ENCODE peak calls at places on chromosomes 4 and X, in ten cellular contexts. V is AG09309, W is pancreas, U is choroid plexus epithelial cell, R is HepG2, X is upper lobe of left lung, E is thyroid gland, Z is left ventricle myocardium inferior, N is dorsolateral prefrontal cortex, J is left lung. M is an unnamed sample.

GRCh38 chr4:121822796-121823504 is 733 bp downstream of the CCNA2 start:
- DNase-seq in V (no peak), W (peak), U (peak), R (peak), X (peak), E (peak), Z (no peak), N (no peak), J (no peak), M (peak)

GRCh38 chr4:168693750-168694470 is 197.1 kb downstream of the PALLD start:
- DNase-seq in V (no peak), W (no peak), U (no peak), R (no peak), X (no peak), E (no peak), Z (no peak), N (no peak), J (no peak), M (no peak)

GRCh38 chr4:95095352-95095974 is 337.7 kb downstream of the BMPR1B start:
- DNase-seq in V (peak), W (no peak), U (peak), R (peak), X (no peak), E (no peak), Z (no peak), N (no peak), J (no peak), M (no peak)

GRCh38 chrX:37755073-37755472 is 24.8 kb upstream of the CYBB start:
- DNase-seq in V (no peak), W (no peak), U (no peak), R (no peak), X (no peak), E (no peak), Z (no peak), N (no peak), J (no peak), M (no peak)

GRCh38 chr4:163744861-163745260 is 250.4 kb downstream of the TMA16 start:
- DNase-seq in V (no peak), W (no peak), U (no peak), R (no peak), X (no peak), E (no peak), Z (no peak), N (no peak), J (no peak), M (no peak)

GRCh38 chr4:170990989-170991589 is 822.1 kb upstream of the GALNTL6 start:
- DNase-seq in V (no peak), W (peak), U (peak), R (peak), X (no peak), E (peak), Z (no peak), N (no peak), J (no peak), M (no peak)

GRCh38 chrX:131262200-131262599 is 26.9 kb downstream of the IGSF1 start:
- DNase-seq in V (no peak), W (no peak), U (no peak), R (no peak), X (no peak), E (no peak), Z (no peak), N (no peak), J (no peak), M (no peak)

GRCh38 chr4:142660728-142661127 is 185.4 kb downstream of the INPP4B start:
- DNase-seq in V (no peak), W (no peak), U (no peak), R (no peak), X (no peak), E (no peak), Z (no peak), N (no peak), J (no peak), M (no peak)

GRCh38 chr4:170776983-170777382 is 687.2 kb upstream of the AADAT start:
- DNase-seq in V (no peak), W (no peak), U (no peak), R (no peak), X (no peak), E (no peak), Z (no peak), N (no peak), J (peak), M (no peak)

GRCh38 chr4:40413396-40413795 is 78.3 kb downstream of the CHRNA9 start:
- DNase-seq in V (no peak), W (no peak), U (no peak), R (no peak), X (no peak), E (no peak), Z (no peak), N (no peak), J (no peak), M (no peak)

GRCh38 chr4:183797041-183797444 is 108.1 kb upstream of the STOX2 start:
- DNase-seq in V (no peak), W (peak), U (no peak), R (no peak), X (peak), E (peak), Z (peak), N (no peak), J (peak), M (peak)

GRCh38 chrX:137430984-137431475 is 134.9 kb upstream of the ZIC3 start:
- DNase-seq in V (no peak), W (no peak), U (no peak), R (no peak), X (no peak), E (no peak), Z (no peak), N (no peak), J (no peak), M (no peak)

GRCh38 chr4:6236816-6237390 is 32.7 kb upstream of the WFS1 start:
- DNase-seq in V (no peak), W (no peak), U (no peak), R (no peak), X (peak), E (no peak), Z (no peak), N (no peak), J (no peak), M (no peak)

GRCh38 chr4:163895369-163896005 is 401.0 kb downstream of the TMA16 start:
- DNase-seq in V (no peak), W (no peak), U (no peak), R (no peak), X (no peak), E (no peak), Z (no peak), N (no peak), J (no peak), M (no peak)

GRCh38 chr4:90357117-90357710 is 230.0 kb downstream of the CCSER1 start:
- DNase-seq in V (peak), W (no peak), U (peak), R (peak), X (no peak), E (no peak), Z (no peak), N (no peak), J (no peak), M (no peak)
- TF ChIP-seq CTCF in V (no peak), W (no peak), U (peak), R (peak), X (peak), E (peak), Z (peak), N (peak), J (no peak), M (peak)

GRCh38 chr4:173525118-173526033 is 4.7 kb downstream of the HAND2 start:
- DNase-seq in V (no peak), W (no peak), U (no peak), R (no peak), X (no peak), E (no peak), Z (no peak), N (no peak), J (peak), M (no peak)
- H3K4me3 ChIP-seq in V (no peak), W (no peak), U (no peak), R (no peak), X (no peak), E (no peak), Z (peak), N (no peak), J (no peak), M (peak)

GRCh38 chr4:133147922-133148689 is 988 bp upstream of the PCDH10 start:
- DNase-seq in V (no peak), W (no peak), U (peak), R (no peak), X (no peak), E (peak), Z (no peak), N (peak), J (peak), M (peak)
- TF ChIP-seq CTCF in V (no peak), W (no peak), U (peak), R (no peak), X (no peak), E (no peak), Z (no peak), N (peak), J (no peak), M (no peak)

DNA sequence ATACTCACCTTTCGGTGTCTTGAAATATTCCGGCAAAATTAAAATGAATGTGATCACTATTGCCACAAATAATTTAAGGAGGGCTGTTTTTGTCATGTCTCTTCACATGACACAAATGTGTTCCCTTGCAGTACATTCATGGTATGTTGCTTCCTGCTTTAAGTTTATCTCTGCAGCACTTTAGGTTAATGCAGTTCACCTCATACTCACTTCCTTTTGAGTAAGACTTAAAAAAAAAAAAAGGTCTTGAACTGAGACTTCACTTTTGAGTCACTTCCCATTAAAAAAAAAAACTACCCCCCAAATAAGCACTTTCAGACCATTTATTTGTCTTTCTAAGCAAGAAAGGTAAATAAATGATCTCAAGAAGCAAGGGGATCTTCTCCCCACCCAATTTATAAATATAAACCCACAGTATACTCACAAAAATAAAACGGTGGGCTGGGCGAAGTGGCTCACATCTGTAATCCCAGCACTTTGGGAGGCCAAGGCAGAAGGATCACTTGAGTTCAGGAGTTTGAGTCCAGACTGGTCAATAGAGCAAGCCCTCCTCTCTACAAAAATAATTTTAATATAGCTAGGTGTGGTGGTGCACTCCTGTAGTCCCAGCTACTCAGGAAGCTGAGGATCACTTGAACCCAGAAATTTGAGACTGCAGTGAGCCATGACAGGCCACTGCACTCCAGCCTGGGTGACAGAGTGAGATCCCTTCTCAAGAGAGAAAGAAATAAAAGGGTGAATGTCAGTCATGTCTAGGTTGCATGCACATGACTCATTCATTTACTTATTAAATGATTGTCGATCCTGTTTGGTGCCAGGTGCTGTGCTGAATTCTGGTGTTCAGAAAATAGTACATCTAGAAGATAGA is at the start of gene TMEM156:
- DNase-seq in V (no peak), W (no peak), U (peak), R (peak), X (no peak), E (no peak), Z (no peak), N (no peak), J (no peak), M (no peak)
- H3K4me3 ChIP-seq in V (no peak), W (no peak), U (peak), R (no peak), X (peak), E (no peak), Z (no peak), N (peak), J (no peak), M (no peak)

GRCh38 chr4:93786149-93786548 is 42.4 kb upstream of the ATOH1 start:
- DNase-seq in V (no peak), W (no peak), U (no peak), R (no peak), X (no peak), E (no peak), Z (no peak), N (no peak), J (no peak), M (no peak)
- TF ChIP-seq CTCF in V (no peak), W (no peak), U (no peak), R (no peak), X (no peak), E (no peak), Z (no peak), N (no peak), J (no peak), M (no peak)

M was measured in heart right ventricle.